ENCODE peak calls at places on chromosome 4, in four cellular contexts. E, W, A and V are unnamed samples.

GRCh38 chr4:122873146-122873545 is 46.5 kb downstream of the FGF2 start:
- DNase-seq in E (no peak), W (no peak), A (no peak), V (no peak)

GRCh38 chr4:124590480-124590879 is 122.1 kb downstream of the ANKRD50 start:
- DNase-seq in E (no peak), W (no peak), A (no peak), V (no peak)

GRCh38 chr4:78362310-78362709 is 189.3 kb upstream of the ANXA3 start:
- DNase-seq in E (no peak), W (no peak), A (no peak), V (peak)

GRCh38 chr4:128630881-128631280 is 178.6 kb upstream of the JADE1 start:
- DNase-seq in E (no peak), W (no peak), A (no peak), V (no peak)

GRCh38 chr4:188658958-188659522 is 519.8 kb downstream of the TRIML1 start:
- DNase-seq in E (no peak), W (no peak), A (no peak), V (peak)

GRCh38 chr4:162706677-162707076 is 460.0 kb downstream of the NAF1 start:
- DNase-seq in E (no peak), W (no peak), A (no peak), V (no peak)

GRCh38 chr4:132003593-132003992 is 1145.5 kb upstream of the PCDH10 start:
- DNase-seq in E (no peak), W (peak), A (no peak), V (no peak)

GRCh38 chr4:1797861-1798529 is 4.9 kb downstream of the FGFR3 start:
- DNase-seq in E (no peak), W (no peak), A (peak), V (no peak)

GRCh38 chr4:139207247-139207646 is 30.2 kb upstream of the ELF2 start:
- DNase-seq in E (no peak), W (no peak), A (no peak), V (no peak)

GRCh38 chr4:73006286-73006990 is 63.1 kb downstream of the COX18 start:
- DNase-seq in E (no peak), W (no peak), A (no peak), V (no peak)

GRCh38 chr4:83855044-83855443 is 319.1 kb downstream of the GPAT3 start:
- DNase-seq in E (no peak), W (no peak), A (peak), V (no peak)

GRCh38 chr4:41155194-41155830 is 59.0 kb downstream of the APBB2 start:
- DNase-seq in E (no peak), W (no peak), A (no peak), V (no peak)

GRCh38 chr4:176774852-176775251 is 17.9 kb downstream of the VEGFC start:
- DNase-seq in E (no peak), W (no peak), A (no peak), V (no peak)

GRCh38 chr4:110049951-110050925 is 137.6 kb downstream of the EGF start:
- DNase-seq in E (peak), W (peak), A (peak), V (peak)

GRCh38 chr4:71377561-71377960 is 38.7 kb downstream of the SLC4A4 start:
- DNase-seq in E (no peak), W (no peak), A (no peak), V (no peak)

GRCh38 chr4:169335331-169335730 is 64.6 kb upstream of the SH3RF1 start:
- DNase-seq in E (no peak), W (no peak), A (no peak), V (no peak)

GRCh38 chr4:157803441-157804168 is 369.2 kb downstream of the GASK1B start:
- DNase-seq in E (no peak), W (no peak), A (no peak), V (no peak)

DNA sequence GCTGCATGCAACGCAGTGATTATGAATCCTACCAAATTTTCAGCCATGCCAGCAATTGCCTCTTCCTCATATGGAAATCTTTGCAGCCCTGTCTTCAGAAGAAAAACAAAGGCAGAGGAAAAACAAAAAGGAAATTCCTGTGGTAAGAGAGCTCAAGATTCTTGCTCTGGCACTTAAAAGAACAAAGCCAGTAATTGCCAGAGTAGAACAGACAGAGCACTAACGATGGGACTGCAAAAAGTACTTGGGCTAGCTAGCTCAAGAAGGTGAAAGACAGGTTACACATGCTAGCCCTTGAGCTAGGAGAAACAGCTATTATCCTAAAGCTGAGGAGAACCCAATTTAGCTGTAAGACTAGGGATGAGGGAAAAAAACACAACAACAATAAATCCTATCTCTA is 582.3 kb downstream of the KCNIP4 start:
- DNase-seq in E (peak), W (no peak), A (no peak), V (peak)
- TF ChIP-seq SUZ12 in E (no peak), W (no peak), A (no peak), V (no peak)

GRCh38 chr4:142475663-142476062 is 370.4 kb downstream of the INPP4B start:
- DNase-seq in E (no peak), W (no peak), A (no peak), V (no peak)

GRCh38 chr4:142474398-142475087 is 371.6 kb downstream of the INPP4B start:
- DNase-seq in E (no peak), W (no peak), A (no peak), V (no peak)

GRCh38 chr4:142473960-142474338 is 372.2 kb downstream of the INPP4B start:
- DNase-seq in E (no peak), W (no peak), A (no peak), V (no peak)

DNA sequence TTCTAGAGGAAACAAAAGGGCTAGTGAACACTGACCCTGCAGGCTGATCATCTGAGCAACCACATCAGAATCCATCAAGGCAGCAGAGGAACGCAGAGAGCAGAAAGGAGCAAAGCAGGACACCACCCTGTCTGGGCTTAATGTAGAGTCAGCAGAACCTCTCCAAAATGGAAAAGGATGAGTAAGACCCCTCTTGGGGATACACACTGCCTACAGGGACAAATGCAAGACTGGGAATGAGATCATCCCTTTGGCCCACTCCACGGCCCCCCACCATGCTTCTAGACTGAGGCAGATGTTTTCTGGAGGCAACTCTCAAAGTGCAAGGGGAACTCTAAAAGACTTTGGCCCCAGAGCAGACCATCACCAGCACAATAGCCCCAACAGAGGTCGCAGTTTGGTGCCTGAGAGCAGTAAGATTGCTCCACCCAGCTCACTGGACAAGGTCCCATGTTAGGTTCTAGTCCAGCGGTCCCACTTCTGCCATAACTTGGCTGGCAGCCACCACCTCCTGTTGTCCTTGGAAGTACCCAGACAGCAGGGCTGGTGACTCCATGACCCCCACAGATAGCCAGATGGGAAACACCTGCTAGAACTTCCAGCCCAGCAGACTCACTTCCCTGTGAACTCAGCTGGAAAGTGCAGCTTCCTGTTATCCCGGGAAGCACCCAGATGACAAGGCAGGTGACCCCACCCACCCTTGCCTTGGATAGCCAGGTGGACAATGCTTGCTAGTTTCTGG is 372.7 kb downstream of the INPP4B start:
- DNase-seq in E (no peak), W (no peak), A (no peak), V (no peak)
- TF ChIP-seq SUZ12 in E (no peak), W (no peak), A (no peak), V (no peak)

DNA sequence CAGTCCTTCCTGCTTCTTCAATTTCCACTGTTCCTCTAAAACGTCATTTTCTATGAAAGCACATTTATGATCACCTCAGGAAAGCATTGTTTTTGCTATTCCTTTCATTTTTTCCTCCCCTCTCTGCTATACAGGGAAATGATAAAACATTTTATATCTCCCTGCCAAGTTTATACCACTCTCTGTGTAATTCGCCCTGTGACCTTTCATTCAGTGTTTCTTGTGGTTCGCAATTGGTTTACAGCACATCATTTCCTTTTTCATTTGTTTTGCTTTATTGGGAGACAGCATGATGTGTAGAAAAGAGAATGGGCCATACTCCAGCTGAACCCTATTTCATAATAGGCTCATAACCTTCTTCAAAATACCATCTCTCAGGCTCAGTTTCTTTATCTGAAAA is 99.9 kb upstream of the RAPGEF2 start:
- DNase-seq in E (no peak), W (no peak), A (no peak), V (no peak)
- TF ChIP-seq SUZ12 in E (no peak), W (no peak), A (no peak), V (no peak)

GRCh38 chr4:100369871-100370270 is 148.0 kb downstream of the EMCN start:
- DNase-seq in E (no peak), W (no peak), A (no peak), V (no peak)

GRCh38 chr4:100367451-100367850 is 150.4 kb downstream of the EMCN start:
- DNase-seq in E (no peak), W (no peak), A (no peak), V (no peak)

GRCh38 chr4:100372432-100372831 is 145.4 kb downstream of the EMCN start:
- DNase-seq in E (no peak), W (peak), A (peak), V (peak)
- TF ChIP-seq SUZ12 in E (no peak), W (no peak), A (no peak), V (no peak)

GRCh38 chr4:7158081-7158750 is 34.1 kb upstream of the SORCS2 start:
- DNase-seq in E (no peak), W (no peak), A (no peak), V (no peak)

GRCh38 chr4:7157666-7158065 is 34.7 kb upstream of the SORCS2 start:
- DNase-seq in E (no peak), W (no peak), A (no peak), V (no peak)

GRCh38 chr4:7155611-7156071 is 36.7 kb upstream of the SORCS2 start:
- DNase-seq in E (no peak), W (no peak), A (no peak), V (no peak)

GRCh38 chr4:7157140-7157488 is 35.2 kb upstream of the SORCS2 start:
- DNase-seq in E (no peak), W (no peak), A (no peak), V (no peak)

GRCh38 chr4:7156273-7157139 is 35.8 kb upstream of the SORCS2 start:
- DNase-seq in E (no peak), W (peak), A (no peak), V (no peak)
- TF ChIP-seq SUZ12 in E (no peak), W (no peak), A (no peak), V (no peak)

GRCh38 chr4:32440391-32440790 is 1720.2 kb downstream of the PCDH7 start:
- DNase-seq in E (no peak), W (no peak), A (no peak), V (no peak)
- TF ChIP-seq SUZ12 in E (no peak), W (no peak), A (no peak), V (no peak)

GRCh38 chr4:108169639-108170038 is 907 bp upstream of the LEF1 start:
- DNase-seq in E (no peak), W (no peak), A (no peak), V (no peak)
- TF ChIP-seq SUZ12 in E (no peak), W (no peak), A (no peak), V (peak)

GRCh38 chr4:184324939-184325477 is 107.3 kb upstream of the ENPP6 start:
- DNase-seq in E (no peak), W (no peak), A (no peak), V (no peak)

GRCh38 chr4:184330008-184330400 is 112.3 kb upstream of the ENPP6 start:
- DNase-seq in E (no peak), W (no peak), A (no peak), V (no peak)

GRCh38 chr4:184331155-184331995 is 113.7 kb upstream of the ENPP6 start:
- DNase-seq in E (no peak), W (no peak), A (no peak), V (no peak)

GRCh38 chr4:184329235-184330007 is 111.7 kb upstream of the ENPP6 start:
- DNase-seq in E (no peak), W (no peak), A (no peak), V (no peak)

DNA sequence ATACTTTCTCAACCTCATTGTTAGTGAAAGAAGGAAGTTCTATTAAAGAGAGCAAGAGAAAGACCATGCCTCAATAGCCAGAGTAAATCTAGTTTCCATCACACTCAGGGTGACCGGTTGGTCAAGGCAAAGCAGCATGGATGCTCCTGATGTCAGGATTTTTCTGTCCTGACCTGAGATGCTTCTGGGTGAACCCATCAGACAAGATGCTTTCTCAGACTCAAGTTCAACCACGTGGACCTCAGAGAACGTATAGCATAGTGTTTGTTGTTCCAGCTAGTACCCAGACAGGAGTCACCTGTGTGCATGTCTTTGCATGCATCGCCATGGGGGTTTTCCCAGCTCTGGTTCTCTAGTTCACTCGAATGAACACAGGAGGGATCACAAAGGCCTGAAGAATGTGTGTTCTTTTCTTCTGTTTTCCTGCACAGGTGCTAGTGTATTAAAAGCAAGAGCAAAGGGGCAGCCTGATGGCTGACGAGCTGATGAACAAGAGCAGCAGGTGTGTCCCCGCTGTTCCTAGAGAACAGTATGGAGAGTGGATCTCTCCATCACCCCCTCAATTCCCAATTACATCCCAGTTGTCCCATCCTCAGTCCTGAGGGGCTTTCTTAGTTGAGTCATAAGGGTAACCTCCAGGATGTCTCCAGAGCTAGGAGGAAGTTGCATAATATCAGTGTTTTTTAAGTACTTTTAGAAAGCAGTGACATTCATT is 110.5 kb upstream of the ENPP6 start:
- DNase-seq in E (no peak), W (no peak), A (no peak), V (no peak)
- TF ChIP-seq SUZ12 in E (no peak), W (no peak), A (no peak), V (no peak)